ENCODE peak calls at places on chromosomes 5 and 9, in nine cellular contexts. Y, I, O, D, U, P, K, T and N are unnamed samples.

GRCh38 chr9:134535171-134535570 is 106.4 kb upstream of the COL5A1 start:
- DNase-seq in Y (no peak), I (no peak), O (no peak), D (no peak), U (no peak), P (no peak), K (no peak), T (no peak), N (no peak)

GRCh38 chr5:178869577-178869976 is 9.8 kb downstream of the ZNF354B start:
- DNase-seq in Y (no peak), I (no peak), O (no peak), D (no peak), U (no peak), P (no peak), K (no peak), T (no peak), N (no peak)

GRCh38 chr5:83608122-83608521 is 112.5 kb downstream of the HAPLN1 start:
- DNase-seq in Y (peak; percentile 27), I (peak; percentile 26), O (no peak), D (no peak), U (peak; percentile 60), P (peak; percentile 44), K (no peak), T (no peak), N (no peak)

GRCh38 chr5:121144764-121145163 is 680.7 kb downstream of the PRR16 start:
- DNase-seq in Y (no peak), I (no peak), O (no peak), D (no peak), U (peak; percentile 3), P (no peak), K (no peak), T (no peak), N (no peak)

GRCh38 chr5:92505145-92505544 is 1075.9 kb downstream of the NR2F1-AS1 start:
- DNase-seq in Y (no peak), I (no peak), O (no peak), D (no peak), U (no peak), P (no peak), K (no peak), T (no peak), N (no peak)

GRCh38 chr5:7869474-7870136 is 657 bp downstream of the MTRR start:
- DNase-seq in Y (no peak), I (no peak), O (peak; percentile 50), D (no peak), U (peak; percentile 15), P (no peak), K (peak; percentile 23), T (no peak), N (no peak)

GRCh38 chr9:119365291-119366027 is 3.8 kb downstream of the BRINP1 start:
- DNase-seq in Y (no peak), I (no peak), O (no peak), D (no peak), U (peak; percentile 43), P (no peak), K (peak; percentile 82), T (no peak), N (no peak)

GRCh38 chr5:113293613-113294340 is 141.0 kb downstream of the TSSK1B start:
- DNase-seq in Y (no peak), I (peak; percentile 40), O (peak; percentile 51), D (no peak), U (no peak), P (no peak), K (no peak), T (peak; percentile 20), N (peak; percentile 67)

GRCh38 chr9:136471802-136472487 is 10.9 kb downstream of the SEC16A start:
- DNase-seq in Y (no peak), I (no peak), O (no peak), D (peak; percentile 62), U (no peak), P (no peak), K (no peak), T (no peak), N (no peak)

GRCh38 chr5:96439477-96440184 is 6.6 kb upstream of the PCSK1 start:
- DNase-seq in Y (no peak), I (no peak), O (no peak), D (no peak), U (no peak), P (no peak), K (no peak), T (no peak), N (no peak)

GRCh38 chr5:65190328-65191053 is 291.2 kb downstream of the ADAMTS6 start:
- DNase-seq in Y (peak; percentile 64), I (no peak), O (no peak), D (no peak), U (peak; percentile 79), P (no peak), K (no peak), T (no peak), N (no peak)

GRCh38 chr5:64299805-64300204 is 134.2 kb downstream of the RNF180 start:
- DNase-seq in Y (no peak), I (no peak), O (no peak), D (no peak), U (peak; percentile 31), P (no peak), K (no peak), T (no peak), N (no peak)

GRCh38 chr9:134155812-134156360 is 8.5 kb downstream of the RNU6ATAC start:
- DNase-seq in Y (no peak), I (no peak), O (no peak), D (no peak), U (no peak), P (no peak), K (no peak), T (no peak), N (no peak)

GRCh38 chr9:18397076-18397475 is 76.9 kb upstream of the ADAMTSL1 start:
- DNase-seq in Y (no peak), I (no peak), O (no peak), D (no peak), U (no peak), P (no peak), K (no peak), T (no peak), N (no peak)